ENCODE peak calls at places on chromosomes 5 and 9, in five cellular contexts. D, L, P, A and S are unnamed samples.

GRCh38 chr9:86487222-86487841 is 133.1 kb upstream of the TUT7 start:
- DNase-seq in A (no peak), P (peak), L (no peak), D (no peak), S (no peak)

GRCh38 chr5:175162036-175162435 is 281.9 kb downstream of the DRD1 start:
- DNase-seq in A (no peak), P (no peak), L (no peak), D (no peak), S (no peak)

GRCh38 chr9:94599102-94599501 is 5.5 kb upstream of the FBP2 start:
- DNase-seq in D (peak), L (no peak), P (no peak), A (no peak), S (no peak)

GRCh38 chr9:34458013-34458966 is at the start of the genes DNAI1 and FAM219A:
- DNase-seq in D (peak), L (peak), A (peak), P (peak), S (peak)

GRCh38 chr5:15646351-15646750 is 146.4 kb downstream of the FBXL7 start:
- DNase-seq in P (no peak), L (no peak), A (no peak), D (no peak), S (no peak)

GRCh38 chr5:56148453-56148971 is 84.6 kb downstream of the ANKRD55 start:
- DNase-seq in P (no peak), L (no peak), A (no peak), D (no peak), S (no peak)

GRCh38 chr9:93950619-93951601 is 4.2 kb downstream of the BARX1 start:
- DNase-seq in A (no peak), L (no peak), D (no peak), P (peak), S (no peak)

GRCh38 chr5:151094861-151095260 is 14.0 kb upstream of the TNIP1 start:
- DNase-seq in A (no peak), P (peak), D (no peak), L (no peak), S (no peak)

GRCh38 chr5:82593481-82593880 is 315.3 kb upstream of the RPS23 start:
- DNase-seq in D (no peak), A (no peak), L (peak), P (peak), S (no peak)

GRCh38 chr9:126411225-126411947 is 84.8 kb downstream of the MVB12B start:
- DNase-seq in D (no peak), A (no peak), P (no peak), L (no peak), S (no peak)

GRCh38 chr9:127021664-127022337 is 100.6 kb downstream of the ANGPTL2 start:
- DNase-seq in D (peak), L (peak), A (no peak), P (peak), S (no peak)

GRCh38 chr9:70043285-70043684 is 363 bp upstream of the MAMDC2 start:
- DNase-seq in D (no peak), P (no peak), L (no peak), A (no peak), S (no peak)

GRCh38 chr5:61416410-61416809 is 84.4 kb downstream of the ZSWIM6 start:
- DNase-seq in D (no peak), A (no peak), L (no peak), P (no peak), S (peak)

GRCh38 chr9:42388846-42389245 is 205.4 kb downstream of the SPATA31A6 start:
- DNase-seq in A (no peak), D (no peak), L (no peak), P (no peak), S (no peak)

GRCh38 chr5:53327811-53328331 is 152.6 kb upstream of the FST start:
- DNase-seq in A (no peak), D (no peak), L (no peak), P (no peak), S (no peak)

GRCh38 chr9:114274217-114274616 is 48.7 kb upstream of the ORM1 start:
- DNase-seq in L (no peak), P (no peak), A (no peak), D (peak), S (no peak)

GRCh38 chr5:78633710-78634109 is 14.9 kb downstream of the LHFPL2 start:
- DNase-seq in A (no peak), L (no peak), D (no peak), P (peak), S (no peak)

GRCh38 chr9:136482046-136482792 is 621 bp downstream of the SEC16A start:
- DNase-seq in P (peak), L (peak), A (no peak), D (no peak), S (peak)

GRCh38 chr5:33166522-33166921 is 274.2 kb upstream of the TARS1 start:
- DNase-seq in P (no peak), D (no peak), A (no peak), L (no peak), S (no peak)

GRCh38 chr5:103458497-103459040 is 104.0 kb downstream of the NUDT12 start:
- DNase-seq in A (no peak), L (no peak), D (no peak), P (no peak), S (no peak)

GRCh38 chr9:35406183-35406959 is 83.5 kb upstream of the RUSC2 start:
- DNase-seq in P (no peak), D (peak), L (no peak), A (peak), S (no peak)

GRCh38 chr9:105233836-105234235 is 10.6 kb upstream of the SLC44A1 start:
- DNase-seq in P (peak), D (no peak), L (no peak), A (no peak), S (no peak)

GRCh38 chr9:100074093-100074492 is 24.7 kb downstream of the ERP44 start:
- DNase-seq in P (peak), L (no peak), A (no peak), D (no peak), S (no peak)

GRCh38 chr5:59654691-59655090 is 238.8 kb downstream of the PDE4D start:
- DNase-seq in P (no peak), L (no peak), D (no peak), A (no peak), S (no peak)

GRCh38 chr5:153782589-153783238 is 256.0 kb downstream of the FAM114A2 start:
- DNase-seq in L (peak), D (no peak), P (no peak), A (no peak), S (no peak)

GRCh38 chr9:137645211-137645610 is 26.4 kb downstream of the EHMT1 start:
- DNase-seq in L (no peak), D (peak), P (no peak), A (no peak), S (no peak)

GRCh38 chr5:177130211-177131018 is 3.2 kb upstream of the NSD1 start:
- DNase-seq in L (no peak), D (peak), P (peak), A (no peak), S (no peak)

GRCh38 chr9:4298255-4299005 is 1.4 kb downstream of the GLIS3 start:
- DNase-seq in L (no peak), A (peak), D (peak), P (no peak), S (peak)

GRCh38 chr5:141637266-141637692 is 482 bp downstream of the RELL2 start:
- DNase-seq in L (no peak), D (no peak), P (no peak), A (peak), S (no peak)

GRCh38 chr5:2749514-2750025 is 1.9 kb downstream of the IRX2 start:
- DNase-seq in P (no peak), D (no peak), L (no peak), A (no peak), S (no peak)

GRCh38 chr5:176769911-176770310 is 40.4 kb upstream of the UNC5A start:
- DNase-seq in A (no peak), L (no peak), D (peak), P (no peak), S (no peak)

GRCh38 chr9:115057559-115057958 is 60.4 kb downstream of the TNC start:
- DNase-seq in L (peak), A (no peak), P (peak), D (no peak), S (no peak)